ENCODE peak calls at places on chromosomes 7 and 10, in ten cellular contexts. O is Panc1, P is uterus, I is heart right ventricle, G is pancreas, D is IMR-90, R is sigmoid colon, L is OCI-LY7, F is adrenal gland, Q is breast epithelium. H is an unnamed sample.

GRCh38 chr7:139776486-139777303 is 1.1 kb downstream of the HIPK2 start:
- DNase-seq in O (no peak), P (no peak), I (no peak), G (peak; percentile 28), D (peak; percentile 54), R (no peak), L (peak; percentile 61), F (no peak), Q (no peak), H (peak; percentile 21)

GRCh38 chr7:923108-924041 is 31.1 kb downstream of the ADAP1 start:
- DNase-seq in O (no peak), P (no peak), I (peak; percentile 60), G (no peak), D (peak; percentile 47), R (peak; percentile 82), L (peak; percentile 91), F (no peak), Q (peak; percentile 53), H (peak; percentile 41)

GRCh38 chr7:151012921-151013347 is 11.4 kb downstream of the ATG9B start:
- DNase-seq in O (no peak), P (no peak), I (no peak), G (peak; percentile 37), D (no peak), R (peak; percentile 63), L (no peak), F (no peak), Q (no peak), H (no peak)

GRCh38 chr10:52455095-52455494 is 141.0 kb downstream of the DKK1 start:
- DNase-seq in O (no peak), P (no peak), I (no peak), G (no peak), D (peak; percentile 30), R (no peak), L (no peak), F (no peak), Q (no peak), H (no peak)

GRCh38 chr10:74293686-74294365 is 142.8 kb downstream of the ADK start:
- DNase-seq in O (peak; percentile 10), P (no peak), I (no peak), G (no peak), D (peak; percentile 84), R (no peak), L (no peak), F (no peak), Q (no peak), H (peak; percentile 17)

GRCh38 chr10:23157691-23158369 is 34.3 kb upstream of the PTF1A start:
- DNase-seq in O (no peak), P (no peak), I (no peak), G (no peak), D (peak; percentile 39), R (no peak), L (peak; percentile 64), F (no peak), Q (no peak), H (peak; percentile 67)

GRCh38 chr10:68135922-68136718 is 26.8 kb downstream of the MYPN start:
- DNase-seq in O (peak; percentile 99), P (no peak), I (no peak), G (peak; percentile 43), D (peak; percentile 92), R (no peak), L (no peak), F (no peak), Q (no peak), H (peak; percentile 1)

GRCh38 chr10:27153855-27154198 is 357 bp downstream of the YME1L1 start:
- DNase-seq in O (no peak), P (no peak), I (no peak), G (no peak), D (peak; percentile 29), R (no peak), L (peak; percentile 30), F (no peak), Q (no peak), H (peak; percentile 30)

GRCh38 chr10:86650151-86650550 is 4.2 kb upstream of the OPN4 start:
- DNase-seq in O (no peak), P (no peak), I (no peak), G (peak; percentile 5), D (no peak), R (peak; percentile 48), L (no peak), F (no peak), Q (peak; percentile 24), H (no peak)

GRCh38 chr7:114302858-114303257 is 111.8 kb upstream of the FOXP2 start:
- DNase-seq in O (no peak), P (no peak), I (no peak), G (no peak), D (no peak), R (no peak), L (no peak), F (no peak), Q (no peak), H (no peak)

GRCh38 chr10:61754553-61755540 is 92.1 kb downstream of the CABCOCO1 start:
- DNase-seq in O (no peak), P (no peak), I (no peak), G (no peak), D (peak; percentile 35), R (no peak), L (no peak), F (no peak), Q (no peak), H (no peak)

GRCh38 chr10:33376476-33376875 is 42.0 kb upstream of the NRP1 start:
- DNase-seq in O (no peak), P (no peak), I (no peak), G (no peak), D (peak; percentile 11), R (no peak), L (no peak), F (no peak), Q (no peak), H (no peak)

GRCh38 chr7:66912195-66912594 is 8.8 kb upstream of the TMEM248 start:
- DNase-seq in O (no peak), P (no peak), I (no peak), G (no peak), D (no peak), R (no peak), L (no peak), F (no peak), Q (no peak), H (peak; percentile 47)

GRCh38 chr10:69460576-69461242 is 9.4 kb downstream of the TSPAN15 start:
- DNase-seq in O (no peak), P (no peak), I (no peak), G (no peak), D (no peak), R (no peak), L (no peak), F (no peak), Q (no peak), H (no peak)

GRCh38 chr10:69459893-69460575 is 8.8 kb downstream of the TSPAN15 start:
- DNase-seq in O (no peak), P (no peak), I (no peak), G (peak; percentile 27), D (no peak), R (no peak), L (no peak), F (no peak), Q (no peak), H (no peak)

GRCh38 chr10:69459101-69459805 is 8.0 kb downstream of the TSPAN15 start:
- DNase-seq in O (no peak), P (no peak), I (no peak), G (no peak), D (no peak), R (no peak), L (no peak), F (no peak), Q (no peak), H (no peak)

GRCh38 chr10:69463886-69464285 is 12.6 kb downstream of the TSPAN15 start:
- DNase-seq in O (no peak), P (no peak), I (no peak), G (no peak), D (no peak), R (no peak), L (no peak), F (no peak), Q (no peak), H (no peak)

GRCh38 chr10:69461327-69462025 is 10.2 kb downstream of the TSPAN15 start:
- DNase-seq in O (no peak), P (no peak), I (no peak), G (no peak), D (no peak), R (no peak), L (no peak), F (no peak), Q (no peak), H (no peak)
- H3K4me1 ChIP-seq in O (peaks cover 98% of the 10 kb centered on the region), P (peaks cover 11% of the 10 kb centered on the region), I (peaks cover 58% of the 10 kb centered on the region), G (peaks cover 14% of the 10 kb centered on the region), D (no peaks in the 10 kb centered on the region), R (peaks cover 93% of the 10 kb centered on the region), L (peaks cover 3% of the 10 kb centered on the region), F (peaks cover 30% of the 10 kb centered on the region), Q (peaks cover 5% of the 10 kb centered on the region), H (peaks cover 20% of the 10 kb centered on the region)

DNA sequence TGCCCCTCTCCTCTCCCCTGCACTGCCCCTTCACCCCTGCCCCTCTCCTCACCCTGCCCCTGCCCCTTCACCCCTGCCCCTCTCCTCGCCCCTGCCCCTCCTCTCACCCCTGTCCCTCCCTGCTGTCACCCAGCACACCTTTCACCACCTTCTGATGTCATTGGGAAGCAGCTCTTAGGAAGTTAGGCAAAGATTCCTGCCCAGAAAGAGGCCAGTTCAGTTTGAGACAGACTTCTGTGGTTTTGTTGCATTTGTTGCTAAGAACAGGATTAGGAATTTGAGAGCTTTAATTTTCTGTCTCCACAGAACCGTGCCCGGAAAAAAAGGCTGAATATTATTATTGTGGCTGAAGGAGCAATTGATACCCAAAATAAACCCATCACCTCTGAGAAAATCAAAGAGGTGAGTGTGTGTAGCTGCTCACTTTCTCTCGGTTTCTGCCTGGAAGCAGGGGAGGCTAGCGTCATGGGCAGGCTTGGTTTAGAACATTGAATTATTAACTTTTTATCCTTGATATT is 39.6 kb downstream of the PFKP start:
- DNase-seq in O (no peak), P (no peak), I (no peak), G (no peak), D (no peak), R (no peak), L (no peak), F (no peak), Q (no peak), H (no peak)
- H3K27ac ChIP-seq in O (no peak overlapping the region), P (peak overlapping the region; percentile 66), I (peak overlapping the region; percentile 86), G (peak overlapping the region; percentile 74), D (peak overlapping the region; percentile 96), R (peak overlapping the region; percentile 60), L (no peak overlapping the region), F (peak overlapping the region; percentile 93), Q (peak overlapping the region; percentile 86), H (no peak overlapping the region)

DNA sequence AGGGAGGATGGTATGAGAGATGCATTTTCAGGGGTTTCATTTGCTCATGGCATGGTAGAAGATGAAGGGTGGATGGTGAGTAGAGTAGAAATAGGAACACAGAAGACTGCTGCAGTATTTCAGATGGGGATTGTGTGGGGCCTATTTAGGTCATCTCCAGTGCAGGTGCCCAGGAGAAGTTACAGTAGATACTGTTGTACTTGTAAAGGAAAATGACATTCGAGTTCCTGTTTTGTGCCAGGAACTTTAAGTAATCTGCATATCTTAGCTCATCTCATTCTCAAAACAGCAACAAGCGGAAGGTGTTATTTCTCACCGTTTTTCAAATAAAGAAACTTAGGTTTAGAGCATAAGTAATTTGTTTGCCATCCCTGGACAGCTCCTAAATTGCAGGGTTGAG is 156.2 kb downstream of the AUTS2 start:
- DNase-seq in O (no peak), P (no peak), I (no peak), G (no peak), D (no peak), R (no peak), L (peak; percentile 74), F (no peak), Q (no peak), H (no peak)
- H3K4me1 ChIP-seq in O (no peaks in the 10 kb centered on the region), P (no peaks in the 10 kb centered on the region), I (peaks cover 27% of the 10 kb centered on the region), G (no peaks in the 10 kb centered on the region), D (no peaks in the 10 kb centered on the region), R (peaks cover 25% of the 10 kb centered on the region), L (peaks cover 96% of the 10 kb centered on the region), F (peaks cover 12% of the 10 kb centered on the region), Q (peaks cover 3% of the 10 kb centered on the region), H (peaks cover 44% of the 10 kb centered on the region)

GRCh38 chr7:158369290-158369689 is 218.3 kb downstream of the PTPRN2 start:
- DNase-seq in O (no peak), P (no peak), I (no peak), G (no peak), D (no peak), R (peak; percentile 40), L (no peak), F (no peak), Q (peak; percentile 22), H (no peak)
- H3K27ac ChIP-seq in O (no peak overlapping the region), P (no peak overlapping the region), I (no peak overlapping the region), G (no peak overlapping the region), D (no peak overlapping the region), R (no peak overlapping the region), L (no peak overlapping the region), F (no peak overlapping the region), Q (no peak overlapping the region), H (no peak overlapping the region)